ENCODE peak calls at places on chromosomes 16 and 17, in nine cellular contexts. V, C, W, H, S, O, I, A and F are unnamed samples.

GRCh38 chr16:57807252-57807967 is 5.1 kb upstream of the KIFC3 start:
- DNase-seq in V (no peak), C (no peak), W (no peak), H (no peak), S (peak; percentile 63), O (no peak), I (no peak), A (no peak), F (peak; percentile 84)

GRCh38 chr16:64910351-64910750 is 211.5 kb downstream of the CDH11 start:
- DNase-seq in V (no peak), C (no peak), W (peak; percentile 86), H (no peak), S (peak; percentile 71), O (no peak), I (no peak), A (peak; percentile 10), F (peak; percentile 88)

GRCh38 chr17:80265205-80266068 is 4.8 kb downstream of the RNF213 start:
- DNase-seq in V (peak; percentile 51), C (no peak), W (no peak), H (no peak), S (no peak), O (peak; percentile 62), I (no peak), A (no peak), F (no peak)

GRCh38 chr17:33952425-33952824 is 302.7 kb upstream of the CCL2 start:
- DNase-seq in V (no peak), C (no peak), W (no peak), H (no peak), S (no peak), O (no peak), I (no peak), A (no peak), F (no peak)

GRCh38 chr16:67528222-67528869 is at the start of gene RIPOR1:
- DNase-seq in V (peak; percentile 53), C (peak; percentile 65), W (peak; percentile 78), H (peak; percentile 62), S (peak; percentile 89), O (peak; percentile 71), I (no peak), A (peak; percentile 80), F (peak; percentile 46)

GRCh38 chr17:45784583-45785372 is 658 bp downstream of the CRHR1 start:
- DNase-seq in V (peak; percentile 23), C (peak; percentile 49), W (no peak), H (no peak), S (no peak), O (peak; percentile 56), I (peak; percentile 17), A (peak; percentile 79), F (peak; percentile 17)

GRCh38 chr16:50300942-50301625 is 34.7 kb downstream of the ADCY7 start:
- DNase-seq in V (no peak), C (no peak), W (peak; percentile 19), H (no peak), S (peak; percentile 68), O (peak; percentile 41), I (no peak), A (no peak), F (no peak)

GRCh38 chr17:39244016-39244599 is 18.4 kb upstream of the STAC2 start:
- DNase-seq in V (peak; percentile 60), C (no peak), W (no peak), H (no peak), S (no peak), O (no peak), I (no peak), A (no peak), F (peak; percentile 37)

GRCh38 chr17:68497885-68498319 is 14.3 kb upstream of the PRKAR1A start:
- DNase-seq in V (peak; percentile 61), C (peak; percentile 61), W (no peak), H (peak; percentile 68), S (no peak), O (peak; percentile 54), I (no peak), A (no peak), F (no peak)

GRCh38 chr16:70432800-70433455 is 6.0 kb downstream of the ST3GAL2 start:
- DNase-seq in V (peak; percentile 69), C (no peak), W (peak; percentile 43), H (peak; percentile 51), S (no peak), O (peak; percentile 60), I (no peak), A (no peak), F (no peak)

GRCh38 chr16:68444058-68444657 is 4.2 kb downstream of the SMPD3 start:
- DNase-seq in V (no peak), C (peak; percentile 52), W (peak; percentile 33), H (peak; percentile 49), S (no peak), O (no peak), I (no peak), A (peak; percentile 84), F (peak; percentile 41)

GRCh38 chr17:58412910-58413630 is 4.3 kb downstream of the RNF43 start:
- DNase-seq in V (no peak), C (no peak), W (no peak), H (no peak), S (no peak), O (no peak), I (no peak), A (no peak), F (no peak)

GRCh38 chr17:76585649-76586593 is at the start of gene ST6GALNAC2:
- DNase-seq in V (no peak), C (peak; percentile 84), W (peak; percentile 78), H (peak; percentile 71), S (peak; percentile 91), O (peak; percentile 91), I (peak; percentile 68), A (peak; percentile 70), F (no peak)

GRCh38 chr17:62920300-62920699 is 45.7 kb upstream of the TANC2 start:
- DNase-seq in V (no peak), C (no peak), W (no peak), H (no peak), S (no peak), O (no peak), I (no peak), A (no peak), F (no peak)

DNA sequence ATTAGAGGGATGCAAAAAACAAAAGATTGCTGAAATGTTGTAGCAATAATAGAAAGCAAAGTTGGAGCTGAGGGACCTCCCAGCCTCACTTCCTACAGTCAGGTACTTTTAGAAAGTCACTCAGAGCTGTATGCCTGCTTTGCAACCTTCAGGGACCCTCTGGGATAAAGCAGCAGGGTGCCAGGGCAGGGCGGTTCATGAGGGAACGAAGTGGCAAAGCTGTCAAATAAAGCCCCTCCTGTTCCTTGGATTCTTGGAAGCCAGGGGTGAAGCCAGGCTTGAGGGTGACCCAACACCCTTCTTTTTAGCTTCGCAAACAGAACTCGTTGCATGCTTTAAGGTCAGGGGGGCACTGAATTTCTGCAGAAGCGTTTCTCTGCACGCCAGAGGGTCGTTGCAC is 767 bp downstream of the ATP2C2 start:
- DNase-seq in V (no peak), C (no peak), W (no peak), H (no peak), S (no peak), O (no peak), I (no peak), A (peak; percentile 45), F (no peak)
- H3K4me3 ChIP-seq in V (no peak overlapping the region), C (no peak overlapping the region), W (no peak overlapping the region), H (peak overlapping the region; percentile 64), S (peak overlapping the region; percentile 59), O (peak overlapping the region; percentile 55), I (peak overlapping the region; percentile 46), A (peak overlapping the region; percentile 63), F (no peak overlapping the region)

GRCh38 chr16:79154081-79154480 is 446.5 kb downstream of the MAF start:
- DNase-seq in V (no peak), C (no peak), W (no peak), H (no peak), S (no peak), O (no peak), I (no peak), A (peak; percentile 66), F (no peak)
- TF ChIP-seq CTCF in V (no peak), C (no peak), W (no peak), H (no peak), S (no peak), O (no peak), I (no peak), A (no peak), F (no peak)

GRCh38 chr16:48607056-48607825 is 2.7 kb downstream of the N4BP1 start:
- DNase-seq in V (no peak), C (peak; percentile 76), W (no peak), H (peak; percentile 66), S (no peak), O (peak; percentile 64), I (peak; percentile 86), A (peak; percentile 54), F (no peak)

GRCh38 chr16:48611329-48612137 is 1.6 kb upstream of the N4BP1 start:
- DNase-seq in V (peak; percentile 67), C (peak; percentile 62), W (no peak), H (peak; percentile 67), S (no peak), O (peak; percentile 67), I (no peak), A (no peak), F (no peak)

GRCh38 chr16:48609453-48610023 is 442 bp downstream of the N4BP1 start:
- DNase-seq in V (peak; percentile 45), C (peak; percentile 70), W (peak; percentile 74), H (peak; percentile 61), S (peak; percentile 92), O (peak; percentile 82), I (peak; percentile 49), A (peak; percentile 86), F (peak; percentile 41)

GRCh38 chr16:48608452-48608851 is 1.5 kb downstream of the N4BP1 start:
- DNase-seq in V (no peak), C (no peak), W (no peak), H (no peak), S (no peak), O (no peak), I (no peak), A (no peak), F (no peak)

GRCh38 chr16:48608871-48609452 is 1.0 kb downstream of the N4BP1 start:
- DNase-seq in V (peak; percentile 15), C (peak; percentile 21), W (no peak), H (no peak), S (no peak), O (no peak), I (no peak), A (no peak), F (no peak)
- H3K4me1 ChIP-seq in V (peaks cover 20% of the 10 kb centered on the region), C (peaks cover 44% of the 10 kb centered on the region), W (peaks cover 24% of the 10 kb centered on the region), H (peaks cover 60% of the 10 kb centered on the region), S (peaks cover 21% of the 10 kb centered on the region), O (peaks cover 80% of the 10 kb centered on the region), I (peaks cover 27% of the 10 kb centered on the region), A (peaks cover 45% of the 10 kb centered on the region), F (no peaks in the 10 kb centered on the region)

DNA sequence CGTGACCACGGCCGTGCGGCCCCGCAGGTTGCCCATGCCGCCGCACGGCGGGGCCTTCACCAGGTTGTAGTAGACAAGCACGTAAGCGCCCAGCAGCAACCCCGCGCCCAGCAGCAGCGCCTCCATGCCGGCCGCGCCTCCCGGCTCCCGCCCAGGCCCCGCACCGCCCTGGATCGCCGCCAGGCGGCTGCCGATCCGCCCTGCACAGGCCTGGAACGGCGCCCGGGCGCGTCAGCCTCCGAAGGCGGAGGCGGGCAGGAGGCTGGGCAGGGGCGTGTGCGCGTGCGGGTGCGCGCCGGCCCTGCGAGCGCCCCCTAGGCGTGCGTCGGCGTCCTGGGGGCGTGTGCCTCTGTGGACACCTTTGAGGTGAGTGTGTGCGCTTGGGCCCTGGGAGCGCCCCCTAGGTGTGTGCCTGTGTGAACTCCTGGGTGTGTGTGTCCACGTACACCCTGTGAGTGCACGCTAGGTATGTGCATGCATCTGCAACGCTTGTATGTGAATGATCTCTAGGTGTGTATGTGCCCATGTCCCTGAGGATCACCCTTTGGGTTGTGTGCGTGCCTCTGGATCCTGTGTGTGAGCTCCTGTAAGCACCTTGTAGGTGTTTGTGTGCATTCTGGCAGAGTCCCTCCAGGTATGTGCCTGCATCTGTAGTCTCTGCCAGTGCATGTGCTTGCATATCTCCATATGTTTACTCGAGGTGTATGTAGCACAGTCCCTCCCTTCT is at the start of gene DHRS13:
- DNase-seq in V (peak; percentile 89), C (peak; percentile 96), W (peak; percentile 91), H (peak; percentile 95), S (peak; percentile 96), O (peak; percentile 95), I (peak; percentile 89), A (peak; percentile 97), F (peak; percentile 96)
- H3K4me3 ChIP-seq in V (peak within 1 kb of the TSS; percentile 61), C (peak within 1 kb of the TSS; percentile 85), W (peak within 1 kb of the TSS; percentile 71), H (peak within 1 kb of the TSS; percentile 46), S (peak within 1 kb of the TSS; percentile 61), O (peak within 1 kb of the TSS; percentile 88), I (peak within 1 kb of the TSS; percentile 73), A (peak within 1 kb of the TSS; percentile 97), F (peak within 1 kb of the TSS; percentile 90)